ENCODE peak calls at places on chromosomes 1 and 21, in six cellular contexts. Q is IMR-90, K is pancreas, A is upper lobe of right lung, B is Peyer's patch, V is H4. D is an unnamed sample.

GRCh38 chr1:53366901-53367502 is 39.1 kb upstream of the LRP8 start:
- DNase-seq in Q (no peak), A (peak; percentile 15), B (no peak), K (no peak), V (no peak), D (no peak)

GRCh38 chr1:185027252-185027882 is 18.0 kb upstream of the RNF2 start:
- DNase-seq in Q (no peak), B (no peak), K (no peak), A (no peak), V (no peak), D (no peak)

GRCh38 chr1:198681247-198681646 is 42.4 kb downstream of the PTPRC start:
- DNase-seq in Q (peak; percentile 45), A (no peak), K (no peak), B (no peak), V (peak; percentile 18), D (no peak)

GRCh38 chr1:211630236-211631081 is 45.0 kb downstream of the NEK2 start:
- DNase-seq in Q (no peak), A (no peak), B (no peak), K (no peak), V (no peak), D (no peak)

GRCh38 chr1:10788592-10789006 is 7.8 kb downstream of the CASZ1 start:
- DNase-seq in B (no peak), V (no peak), A (peak; percentile 73), K (peak; percentile 51), Q (no peak), D (peak; percentile 34)

GRCh38 chr1:5953386-5953785 is 38.8 kb downstream of the NPHP4 start:
- DNase-seq in Q (no peak), K (no peak), B (no peak), V (no peak), A (peak; percentile 54), D (no peak)

GRCh38 chr1:24769656-24770651 is 24.7 kb downstream of the CLIC4 start:
- DNase-seq in A (no peak), B (no peak), V (peak; percentile 96), K (no peak), Q (peak; percentile 98), D (no peak)

GRCh38 chr1:60245371-60245770 is 171.8 kb upstream of the C1orf87 start:
- DNase-seq in V (no peak), B (no peak), K (no peak), A (no peak), Q (no peak), D (no peak)

GRCh38 chr1:203271018-203271743 is 34.1 kb upstream of the BTG2 start:
- DNase-seq in V (peak; percentile 60), B (peak; percentile 88), K (peak; percentile 57), A (peak; percentile 72), Q (peak; percentile 76), D (peak; percentile 81)

GRCh38 chr21:44884059-44884458 is 10.6 kb upstream of the PTTG1IP start:
- DNase-seq in V (no peak), Q (no peak), K (no peak), A (no peak), B (no peak), D (no peak)

GRCh38 chr1:147504801-147505303 is 36.4 kb upstream of the BCL9 start:
- DNase-seq in K (no peak), V (peak; percentile 18), Q (peak; percentile 15), B (no peak), A (no peak), D (no peak)

GRCh38 chr1:233326995-233327937 is at the start of gene MAP3K21:
- DNase-seq in A (peak; percentile 99), K (peak; percentile 99), Q (no peak), B (peak; percentile 96), V (peak; percentile 75), D (peak; percentile 98)

GRCh38 chr21:44089001-44089911 is 17.9 kb upstream of the PWP2 start:
- DNase-seq in Q (no peak), B (peak; percentile 72), A (peak; percentile 30), K (no peak), V (no peak), D (peak; percentile 81)

GRCh38 chr1:16151200-16151708 is 4.6 kb downstream of the EPHA2 start:
- DNase-seq in B (no peak), V (peak; percentile 68), A (no peak), Q (peak; percentile 63), K (no peak), D (no peak)

GRCh38 chr21:38351961-38352521 is 95.2 kb downstream of the KCNJ15 start:
- DNase-seq in K (no peak), V (peak; percentile 89), A (no peak), B (no peak), Q (peak; percentile 90), D (no peak)

GRCh38 chr1:228088586-228089498 is 6.3 kb downstream of the ARF1 start:
- DNase-seq in A (peak; percentile 62), K (no peak), V (no peak), Q (no peak), B (no peak), D (peak; percentile 8)

GRCh38 chr1:10341062-10341600 is 57.7 kb upstream of the PGD start:
- DNase-seq in K (no peak), B (no peak), V (no peak), A (no peak), Q (peak; percentile 17), D (peak; percentile 39)

GRCh38 chr1:21669287-21670058 is at the start of gene RAP1GAP:
- DNase-seq in V (no peak), K (peak; percentile 71), A (peak; percentile 78), Q (no peak), B (no peak), D (peak; percentile 52)

GRCh38 chr1:14055442-14056225 is 355.6 kb downstream of the PRDM2 start:
- DNase-seq in K (no peak), A (no peak), Q (no peak), V (peak; percentile 65), B (no peak), D (no peak)

GRCh38 chr1:59985901-59986735 is 59.5 kb upstream of the CYP2J2 start:
- DNase-seq in A (no peak), Q (no peak), K (no peak), B (no peak), V (no peak), D (no peak)